ENCODE peak calls at places on chromosomes 16 and 17, in six cellular contexts. B is A549, X is heart right ventricle, L is IMR-90, N is A673, P is tibial nerve. U is an unnamed sample. For H3K4me1, the result is how much of the 10 kb centered on the place peaks cover.

GRCh38 chr16:27625050-27625697 is 75.2 kb downstream of the KATNIP start:
- DNase-seq in N (no peak), P (no peak), X (peak), L (peak), B (peak), U (no peak)

GRCh38 chr17:64115871-64116534 is 13.9 kb downstream of the ERN1 start:
- DNase-seq in P (no peak), N (no peak), L (peak), X (no peak), B (peak), U (no peak)

GRCh38 chr16:66509576-66509975 is 40.3 kb downstream of the TK2 start:
- DNase-seq in P (no peak), X (no peak), N (no peak), B (no peak), L (no peak), U (no peak)

GRCh38 chr16:87933140-87933495 is 3.2 kb downstream of the CA5A start:
- DNase-seq in B (no peak), P (no peak), N (no peak), X (no peak), L (no peak), U (no peak)

GRCh38 chr17:41975099-41976083 is 8.8 kb downstream of the CNP start:
- DNase-seq in N (no peak), X (no peak), B (no peak), P (no peak), L (peak), U (no peak)

GRCh38 chr16:10828851-10829331 is 10.3 kb upstream of the TVP23A start:
- DNase-seq in X (peak), N (no peak), B (no peak), P (peak), L (peak), U (peak)

GRCh38 chr17:71809537-71809936 is 311.3 kb upstream of the SOX9 start:
- DNase-seq in L (no peak), P (no peak), X (no peak), B (no peak), N (no peak), U (no peak)

GRCh38 chr17:51166987-51167931 is 1.0 kb downstream of the NME2 start:
- DNase-seq in P (no peak), N (peak), X (peak), B (peak), L (peak), U (peak)

GRCh38 chr17:27466748-27467375 is 10.6 kb downstream of the KSR1 start:
- DNase-seq in B (no peak), P (no peak), X (peak), N (no peak), L (no peak), U (no peak)

GRCh38 chr17:72432143-72432604 is 311.4 kb downstream of the SOX9 start:
- DNase-seq in P (no peak), B (no peak), L (peak), X (no peak), N (peak), U (peak)

GRCh38 chr17:27457731-27458523 is 1.7 kb downstream of the KSR1 start:
- DNase-seq in B (no peak), N (peak), X (no peak), L (peak), P (no peak), U (peak)

DNA sequence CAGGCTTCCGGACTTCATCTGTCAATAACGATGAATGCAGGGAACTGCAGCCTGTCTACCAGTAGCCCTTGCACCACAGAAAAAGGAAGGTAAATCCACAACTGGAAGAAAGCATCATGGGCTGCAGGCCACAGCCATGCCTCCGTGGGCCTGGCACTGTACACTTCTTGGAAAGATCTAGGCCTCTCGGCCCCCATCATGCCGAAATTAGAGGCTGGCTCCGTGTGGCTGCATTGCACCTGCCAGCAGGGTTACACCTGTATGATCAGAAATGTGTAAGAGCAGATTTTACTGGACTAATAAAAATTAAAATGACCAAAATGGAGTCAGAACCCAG is 52.2 kb downstream of the SDK2 start:
- DNase-seq in P (no peak), X (no peak), B (no peak), N (no peak), L (no peak), U (no peak)
- H3K4me3 ChIP-seq in P (no peak), X (no peak), B (no peak), N (no peak), L (no peak), U (no peak)

GRCh38 chr17:77446959-77447634 is 306.3 kb downstream of the SEC14L1 start:
- DNase-seq in L (peak), N (no peak), B (no peak), P (no peak), X (no peak), U (no peak)
- H3K4me1 ChIP-seq in L (half or more), N (under half), B (under half), P (half or more), X (half or more), U (under half)

GRCh38 chr16:643050-643368 is 1.4 kb downstream of the MCRIP2 start:
- DNase-seq in P (no peak), L (no peak), B (no peak), N (no peak), X (no peak), U (no peak)
- H3K4me3 ChIP-seq in P (peak), L (peak), B (peak), N (peak), X (peak), U (no peak)

DNA sequence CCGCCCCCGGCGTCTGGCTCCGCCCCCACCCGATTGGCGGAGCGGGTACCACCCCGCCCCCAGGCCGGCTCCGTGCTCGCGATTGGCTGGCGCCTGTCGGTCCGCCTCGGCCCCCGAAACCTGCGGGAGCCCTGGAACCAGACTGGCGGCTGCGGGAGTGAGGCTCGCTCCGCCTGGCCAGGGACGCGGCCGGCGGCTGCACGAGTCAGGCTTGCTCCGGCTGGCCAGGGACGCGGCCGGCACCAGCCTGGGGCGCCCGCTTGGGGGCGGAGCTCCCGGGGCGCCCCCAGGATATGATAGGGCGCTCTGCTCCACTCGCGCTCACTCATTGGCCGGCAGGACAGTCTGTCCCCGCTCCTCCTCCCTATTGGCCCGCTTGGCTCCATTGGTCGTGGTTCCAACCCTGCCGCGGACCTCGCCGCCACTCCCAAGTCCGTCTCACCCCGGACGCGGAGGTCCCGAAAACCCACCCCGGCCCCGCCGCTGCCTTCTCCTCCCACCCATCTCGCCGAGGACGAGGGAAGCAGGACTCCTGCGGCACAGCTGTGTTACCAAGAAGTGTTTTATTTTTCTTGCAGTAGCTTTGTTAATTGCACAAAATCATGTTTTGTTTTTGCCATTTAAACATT is 340 bp upstream of the ROGDI start:
- DNase-seq in X (peak), B (peak), L (peak), N (peak), P (peak), U (peak)
- H3K4me1 ChIP-seq in X (under half), B (under half), L (under half), N (under half), P (under half), U (under half)